ENCODE peak calls at places on chromosomes 11 and 22, in seven cellular contexts. Y is EL; S is stomach; J is pancreas; O is activated CD8-positive, alpha-beta T cell treated with anti-CD3 and anti-CD28 coated beads for 36 hours; C is stimulated activated CD8-positive, alpha-beta memory T cell treated with anti-CD3 and anti-CD28 coated beads, Interleukin-7, amount 100 ng/mL, for 48 hours; N is H7. K is an unnamed sample.

GRCh38 chr11:122711831-122712378 is 56.4 kb downstream of the UBASH3B start:
- DNase-seq in Y (peak; percentile 83), S (no peak), J (no peak), O (no peak), C (no peak), N (no peak), K (no peak)

GRCh38 chr11:65045061-65045460 is 4.1 kb downstream of the SAC3D1 start:
- DNase-seq in Y (no peak), S (no peak), J (no peak), O (no peak), C (no peak), N (no peak), K (no peak)

GRCh38 chr11:62223095-62223494 is 14.6 kb downstream of the SCGB2A1 start:
- DNase-seq in Y (no peak), S (no peak), J (no peak), O (no peak), C (no peak), N (no peak), K (no peak)

GRCh38 chr11:122963981-122964380 is 17.7 kb downstream of the BSX start:
- DNase-seq in Y (no peak), S (no peak), J (no peak), O (no peak), C (no peak), N (no peak), K (no peak)

GRCh38 chr22:46604306-46604690 is 15.9 kb upstream of the GRAMD4 start:
- DNase-seq in Y (peak; percentile 43), S (no peak), J (no peak), O (peak; percentile 89), C (no peak), N (no peak), K (no peak)

GRCh38 chr22:49659924-49660315 is 167.8 kb downstream of the BRD1 start:
- DNase-seq in Y (no peak), S (no peak), J (no peak), O (no peak), C (no peak), N (peak; percentile 54), K (no peak)

GRCh38 chr11:11978792-11979486 is 29.5 kb downstream of the DKK3 start:
- DNase-seq in Y (peak; percentile 82), S (peak; percentile 64), J (peak; percentile 38), O (no peak), C (no peak), N (no peak), K (no peak)

GRCh38 chr11:83241291-83241946 is 44.7 kb downstream of the CCDC90B start:
- DNase-seq in Y (peak; percentile 75), S (peak; percentile 74), J (peak; percentile 63), O (peak; percentile 55), C (no peak), N (peak; percentile 33), K (peak; percentile 20)

GRCh38 chr22:21816787-21817496 is 50.5 kb downstream of the MAPK1 start:
- DNase-seq in Y (peak; percentile 88), S (no peak), J (no peak), O (peak; percentile 37), C (no peak), N (no peak), K (peak; percentile 67)

GRCh38 chr11:66843776-66844495 is 695 bp downstream of the RCE1 start:
- DNase-seq in Y (no peak), S (no peak), J (no peak), O (no peak), C (no peak), N (no peak), K (no peak)

GRCh38 chr22:27983361-27983791 is 64.3 kb upstream of the PITPNB start:
- DNase-seq in Y (no peak), S (peak; percentile 21), J (no peak), O (no peak), C (no peak), N (no peak), K (no peak)

GRCh38 chr11:14248577-14248976 is 110.4 kb downstream of the RRAS2 start:
- DNase-seq in Y (no peak), S (no peak), J (no peak), O (no peak), C (no peak), N (peak; percentile 63), K (no peak)

GRCh38 chr11:123924027-123924426 is 15.4 kb upstream of the OR4D5 start:
- DNase-seq in Y (no peak), S (no peak), J (no peak), O (no peak), C (no peak), N (no peak), K (no peak)

GRCh38 chr11:112656772-112657428 is 304.3 kb upstream of the NCAM1 start:
- DNase-seq in Y (peak; percentile 75), S (no peak), J (no peak), O (no peak), C (no peak), N (no peak), K (no peak)

GRCh38 chr11:71155846-71156245 is 96.5 kb downstream of the SHANK2 start:
- DNase-seq in Y (no peak), S (no peak), J (peak; percentile 6), O (no peak), C (no peak), N (no peak), K (no peak)

GRCh38 chr22:40641269-40641668 is 4.8 kb upstream of the MRTFA start:
- DNase-seq in Y (no peak), S (no peak), J (no peak), O (no peak), C (no peak), N (no peak), K (no peak)

GRCh38 chr11:20208622-20209090 is 48.4 kb upstream of the DBX1 start:
- DNase-seq in Y (no peak), S (no peak), J (no peak), O (no peak), C (no peak), N (peak; percentile 62), K (no peak)

GRCh38 chr22:33381531-33382406 is 323.6 kb upstream of the SYN3 start:
- DNase-seq in Y (no peak), S (no peak), J (no peak), O (no peak), C (no peak), N (no peak), K (no peak)

GRCh38 chr11:3939211-3939610 is 83.7 kb downstream of the STIM1 start:
- DNase-seq in Y (peak; percentile 84), S (no peak), J (no peak), O (no peak), C (no peak), N (no peak), K (peak; percentile 84)

GRCh38 chr11:44709281-44709562 is 17.5 kb upstream of the TSPAN18 start:
- DNase-seq in Y (peak; percentile 13), S (no peak), J (no peak), O (no peak), C (no peak), N (no peak), K (no peak)

GRCh38 chr22:44024288-44024908 is at the start of gene PARVB:
- DNase-seq in Y (peak; percentile 29), S (no peak), J (peak; percentile 18), O (peak; percentile 33), C (no peak), N (peak; percentile 81), K (no peak)

GRCh38 chr11:16759857-16760256 is 21.4 kb downstream of the C11orf58 start:
- DNase-seq in Y (peak; percentile 36), S (no peak), J (no peak), O (no peak), C (no peak), N (no peak), K (no peak)

GRCh38 chr22:36986242-36986821 is 32.9 kb downstream of the TST start:
- DNase-seq in Y (no peak), S (peak; percentile 49), J (peak; percentile 51), O (peak; percentile 82), C (peak; percentile 18), N (peak; percentile 70), K (no peak)

GRCh38 chr11:109708184-109708583 is 286.2 kb downstream of the C11orf87 start:
- DNase-seq in Y (no peak), S (no peak), J (no peak), O (no peak), C (no peak), N (no peak), K (no peak)

GRCh38 chr11:5229388-5229787 is 2.5 kb upstream of the HBB start:
- DNase-seq in Y (no peak), S (no peak), J (no peak), O (no peak), C (no peak), N (no peak), K (no peak)

GRCh38 chr11:14065153-14065552 is 102.6 kb downstream of the SPON1 start:
- DNase-seq in Y (no peak), S (no peak), J (no peak), O (peak; percentile 55), C (no peak), N (no peak), K (no peak)

GRCh38 chr11:94219771-94220170 is 84.6 kb upstream of the IZUMO1R start:
- DNase-seq in Y (no peak), S (no peak), J (no peak), O (no peak), C (no peak), N (no peak), K (no peak)

K was measured in AG04450.